ENCODE peak calls at places on chromosome X, in nine cellular contexts. H is left ventricle myocardium inferior, P is lung, Q is H1, C is heart left ventricle, S is neural progenitor cell, D is pancreas, T is heart right ventricle, L is upper lobe of left lung. G is an unnamed sample.

GRCh38 chrX:71107762-71108360 is 1.3 kb upstream of the CXorf65 start:
- DNase-seq in C (no peak), H (no peak), P (no peak), S (no peak), T (no peak), D (no peak), L (no peak), Q (no peak), G (no peak)

GRCh38 chrX:31921236-31921635 is 849.4 kb upstream of the FTHL17 start:
- DNase-seq in L (no peak), H (no peak), D (no peak), C (no peak), Q (no peak), P (no peak), T (no peak), S (no peak), G (no peak)

GRCh38 chrX:154011376-154012335 is 8.0 kb downstream of the IRAK1 start:
- DNase-seq in P (no peak), H (no peak), L (no peak), D (no peak), T (no peak), Q (no peak), S (no peak), C (no peak), G (no peak)

GRCh38 chrX:47584714-47585113 is 2.5 kb downstream of the TIMP1 start:
- DNase-seq in P (no peak), H (no peak), S (no peak), L (no peak), C (no peak), Q (no peak), D (no peak), T (no peak), G (no peak)

GRCh38 chrX:40644821-40645358 is 2.5 kb downstream of the CXorf38 start:
- DNase-seq in P (peak; percentile 51), T (peak; percentile 67), D (peak; percentile 42), C (peak; percentile 48), H (peak; percentile 25), S (no peak), Q (no peak), L (no peak), G (peak; percentile 21)

GRCh38 chrX:48897157-48897620 is 379 bp downstream of the TIMM17B start:
- DNase-seq in D (peak; percentile 81), T (peak; percentile 77), H (peak; percentile 60), Q (peak; percentile 81), P (peak; percentile 78), L (peak; percentile 84), C (peak; percentile 77), S (peak; percentile 92), G (peak; percentile 70)

GRCh38 chrX:124557976-124558375 is 211.6 kb downstream of the SH2D1A start:
- DNase-seq in L (no peak), S (no peak), T (no peak), P (no peak), C (no peak), H (no peak), D (no peak), Q (no peak), G (no peak)

GRCh38 chrX:150575415-150575814 is 7.0 kb downstream of the MTM1 start:
- DNase-seq in L (no peak), S (no peak), P (peak; percentile 62), H (no peak), C (no peak), D (no peak), T (no peak), Q (no peak), G (peak; percentile 91)

GRCh38 chrX:42151808-42152207 is 228.5 kb upstream of the CASK start:
- DNase-seq in Q (no peak), P (no peak), T (no peak), S (no peak), H (no peak), L (no peak), C (no peak), D (no peak), G (no peak)

GRCh38 chrX:109863811-109864210 is 130.8 kb upstream of the ACSL4 start:
- DNase-seq in L (no peak), T (no peak), H (no peak), C (no peak), P (no peak), D (no peak), Q (no peak), S (no peak), G (no peak)

GRCh38 chrX:15737957-15738685 is at the start of gene CA5B:
- DNase-seq in S (peak; percentile 98), Q (peak; percentile 100), P (peak; percentile 97), D (peak; percentile 99), L (peak; percentile 99), H (peak; percentile 90), C (peak; percentile 91), T (peak; percentile 91), G (peak; percentile 83)

GRCh38 chrX:19964017-19964710 is 26.7 kb downstream of the BCLAF3 start:
- DNase-seq in L (no peak), P (no peak), D (no peak), Q (no peak), S (no peak), T (no peak), H (no peak), C (no peak), G (peak; percentile 28)

GRCh38 chrX:71606536-71607216 is 11.6 kb downstream of the CXCR3 start:
- DNase-seq in L (no peak), D (no peak), H (no peak), Q (no peak), P (no peak), C (no peak), T (no peak), S (no peak), G (no peak)

GRCh38 chrX:137926090-137926489 is 360.2 kb downstream of the ZIC3 start:
- DNase-seq in S (peak; percentile 47), C (no peak), Q (no peak), H (no peak), P (no peak), L (no peak), T (no peak), D (no peak), G (no peak)

GRCh38 chrX:52608961-52609360 is 45.7 kb downstream of the SSX7 start:
- DNase-seq in P (no peak), H (no peak), D (no peak), Q (no peak), C (no peak), T (no peak), L (no peak), S (no peak), G (no peak)

GRCh38 chrX:107565916-107566602 is 62.3 kb upstream of the PRPS1 start:
- DNase-seq in S (peak; percentile 85), Q (no peak), C (no peak), H (no peak), L (no peak), D (peak; percentile 36), P (no peak), T (no peak), G (no peak)

GRCh38 chrX:120790552-120790951 is 85.1 kb downstream of the CT47B1 start:
- DNase-seq in L (no peak), Q (no peak), C (no peak), S (no peak), H (no peak), P (no peak), D (no peak), T (no peak), G (no peak)

GRCh38 chrX:153927936-153928760 is 2.1 kb upstream of the ARHGAP4 start:
- DNase-seq in P (peak; percentile 94), S (peak; percentile 97), C (peak; percentile 94), D (peak; percentile 98), Q (peak; percentile 84), L (peak; percentile 98), T (peak; percentile 92), H (peak; percentile 94), G (peak; percentile 87)

GRCh38 chrX:45449982-45450381 is 249.3 kb upstream of the DIPK2B start:
- DNase-seq in Q (no peak), H (no peak), P (no peak), D (no peak), T (no peak), L (no peak), C (no peak), S (no peak), G (peak; percentile 66)

GRCh38 chrX:39484159-39484558 is 613.6 kb downstream of the BCOR start:
- DNase-seq in T (no peak), Q (no peak), D (no peak), P (no peak), C (no peak), S (no peak), L (no peak), H (no peak), G (no peak)
- H3K4me1 ChIP-seq in T (no peaks in the 10 kb centered on the region), Q (peaks cover 3% of the 10 kb centered on the region), D (no peaks in the 10 kb centered on the region), P (no peaks in the 10 kb centered on the region), C (no peaks in the 10 kb centered on the region), S (peaks cover 5% of the 10 kb centered on the region), L (no peaks in the 10 kb centered on the region), H (no peaks in the 10 kb centered on the region), G (peaks cover 10% of the 10 kb centered on the region)

DNA sequence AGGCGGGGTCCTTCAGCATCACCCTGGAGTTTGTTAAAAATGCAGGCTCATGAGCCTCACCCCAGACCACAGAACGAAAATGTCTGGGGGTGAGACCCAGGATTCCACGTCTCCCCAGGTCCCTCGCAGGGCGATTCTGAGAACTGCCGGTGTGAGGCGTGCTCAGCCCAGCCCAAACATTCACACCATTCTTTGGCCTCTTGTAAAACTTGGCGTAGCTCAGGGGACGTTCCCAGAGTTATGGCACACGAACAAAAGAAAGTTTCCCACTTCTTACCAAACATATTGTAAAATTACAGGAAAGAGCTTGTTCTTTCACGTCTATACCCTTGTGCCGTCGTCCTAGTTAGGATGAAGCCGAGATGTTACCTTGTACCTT is 12.9 kb downstream of the CD99 start:
- DNase-seq in C (peak; percentile 63), T (peak; percentile 38), H (peak; percentile 47), D (no peak), Q (no peak), P (no peak), S (no peak), L (no peak), G (no peak)
- TF ChIP-seq CTCF in C (peak; percentile 50), T (peak; percentile 30), H (peak; percentile 60), D (no peak), Q (no peak), P (no peak), S (no peak), L (no peak), G (peak; percentile 82)

DNA sequence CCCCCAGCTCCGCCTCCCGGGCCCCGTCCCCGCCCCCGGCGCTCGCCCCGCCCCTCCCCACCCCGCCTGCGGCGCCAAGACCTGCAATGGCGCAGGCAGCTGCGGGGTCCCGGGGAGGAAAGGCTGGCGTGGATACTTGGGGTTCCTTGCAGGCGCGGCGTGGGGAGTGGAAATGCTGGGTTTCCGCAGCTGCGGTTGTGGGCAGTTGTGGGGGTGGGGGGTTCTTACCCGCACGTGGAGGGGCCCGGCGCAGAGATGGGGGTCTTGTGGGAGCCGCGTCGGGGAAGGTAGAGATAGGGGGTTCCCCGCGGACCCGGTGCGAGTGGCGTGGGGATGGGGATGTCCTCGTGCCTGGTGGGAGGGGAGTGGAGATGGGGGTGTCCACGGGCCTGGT is 678 bp upstream of the ASMTL start:
- DNase-seq in C (no peak), Q (no peak), D (no peak), P (peak; percentile 78), T (no peak), L (no peak), S (no peak), H (no peak), G (no peak)
- H3K4me1 ChIP-seq in C (peaks cover 8% of the 10 kb centered on the region), Q (no peaks in the 10 kb centered on the region), D (peaks cover 4% of the 10 kb centered on the region), P (peaks cover 9% of the 10 kb centered on the region), T (peaks cover 6% of the 10 kb centered on the region), L (peaks cover 6% of the 10 kb centered on the region), S (peaks cover 2% of the 10 kb centered on the region), H (peaks cover 22% of the 10 kb centered on the region), G (no peaks in the 10 kb centered on the region)

DNA sequence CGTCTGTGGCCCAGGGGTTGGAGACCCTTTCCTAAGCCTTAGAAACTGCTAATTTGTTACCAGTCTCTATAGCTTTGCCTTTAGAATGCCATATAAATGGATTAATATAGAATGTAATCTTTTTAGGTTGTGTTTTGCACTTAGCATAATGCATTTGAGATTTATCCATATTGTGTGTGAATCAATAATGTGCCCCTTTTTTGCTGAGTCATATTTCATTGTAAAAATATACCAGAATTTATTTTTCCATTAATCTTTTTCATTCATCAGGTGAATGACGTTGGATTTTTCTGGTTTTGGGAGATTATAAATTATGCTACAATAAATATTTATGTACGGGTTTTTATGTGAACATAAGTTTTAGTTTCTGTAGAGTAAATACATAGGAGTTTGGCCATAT is 478.8 kb upstream of the MAGEB18 start:
- DNase-seq in P (no peak), S (no peak), H (no peak), C (no peak), Q (no peak), T (no peak), L (no peak), D (no peak), G (no peak)
- TF ChIP-seq CTCF in P (no peak), S (no peak), H (no peak), C (no peak), Q (no peak), T (no peak), L (no peak), D (no peak), G (no peak)

G was measured in foreskin keratinocyte.